ENCODE peak calls at places on chromosomes 5 and 9, in nine cellular contexts. V, X, Q, K, R, J, D, T and I are unnamed samples.
A peak's percentile ranks its signal among the peaks of the same experiment; 100 is the strongest.

GRCh38 chr9:129281506-129282145 is 103.6 kb upstream of the IER5L start:
- DNase-seq in R (no peak), K (no peak), J (no peak), Q (no peak), V (peak; percentile 13), T (no peak), D (peak; percentile 4), X (peak; percentile 8), I (no peak)

GRCh38 chr9:72982161-72982799 is 29.4 kb upstream of the ALDH1A1 start:
- DNase-seq in T (no peak), D (no peak), V (no peak), Q (no peak), R (no peak), X (no peak), K (no peak), J (no peak), I (no peak)

GRCh38 chr5:37063739-37064138 is 185.4 kb downstream of the CPLANE1 start:
- DNase-seq in K (no peak), Q (no peak), X (no peak), T (no peak), V (no peak), D (no peak), J (no peak), R (no peak), I (no peak)

GRCh38 chr5:103450333-103451061 is 112.1 kb downstream of the NUDT12 start:
- DNase-seq in J (no peak), X (no peak), D (no peak), T (no peak), K (peak; percentile 88), R (no peak), Q (no peak), V (no peak), I (no peak)

GRCh38 chr5:79236364-79236969 is 536 bp downstream of the JMY start:
- DNase-seq in X (peak; percentile 35), Q (no peak), D (no peak), T (no peak), J (peak; percentile 9), V (no peak), K (peak; percentile 20), R (peak; percentile 21), I (peak; percentile 75)

GRCh38 chr5:109743770-109744212 is 54.1 kb downstream of the MAN2A1 start:
- DNase-seq in T (no peak), K (peak; percentile 95), Q (no peak), D (no peak), R (peak; percentile 38), J (no peak), V (no peak), X (no peak), I (peak; percentile 32)

GRCh38 chr5:135169753-135170152 is 135.7 kb upstream of the PITX1 start:
- DNase-seq in J (no peak), K (no peak), D (no peak), R (no peak), X (no peak), Q (no peak), T (no peak), V (no peak), I (no peak)

GRCh38 chr5:1409386-1410110 is 35.7 kb downstream of the SLC6A3 start:
- DNase-seq in V (no peak), J (no peak), T (peak; percentile 14), R (no peak), Q (no peak), K (peak; percentile 13), D (no peak), X (no peak), I (peak; percentile 24)

GRCh38 chr9:70561111-70561510 is 146.7 kb upstream of the KLF9 start:
- DNase-seq in X (no peak), R (no peak), V (no peak), T (no peak), J (no peak), K (no peak), D (no peak), Q (no peak), I (no peak)

GRCh38 chr5:160185954-160186353 is 43.4 kb upstream of the FABP6 start:
- DNase-seq in D (no peak), R (no peak), K (no peak), J (no peak), T (no peak), V (no peak), X (no peak), Q (no peak), I (no peak)

GRCh38 chr5:160188151-160188967 is 40.9 kb upstream of the FABP6 start:
- DNase-seq in K (peak; percentile 82), D (peak; percentile 44), R (peak; percentile 31), T (peak; percentile 24), Q (no peak), V (peak; percentile 67), X (peak; percentile 62), J (peak; percentile 24), I (peak; percentile 36)

GRCh38 chr5:160188968-160189319 is 40.4 kb upstream of the FABP6 start:
- DNase-seq in V (no peak), D (no peak), J (no peak), X (no peak), K (no peak), R (no peak), T (no peak), Q (no peak), I (no peak)

GRCh38 chr5:160186480-160186879 is 42.8 kb upstream of the FABP6 start:
- DNase-seq in D (no peak), J (no peak), T (no peak), V (no peak), X (no peak), R (no peak), Q (no peak), K (no peak), I (no peak)

DNA sequence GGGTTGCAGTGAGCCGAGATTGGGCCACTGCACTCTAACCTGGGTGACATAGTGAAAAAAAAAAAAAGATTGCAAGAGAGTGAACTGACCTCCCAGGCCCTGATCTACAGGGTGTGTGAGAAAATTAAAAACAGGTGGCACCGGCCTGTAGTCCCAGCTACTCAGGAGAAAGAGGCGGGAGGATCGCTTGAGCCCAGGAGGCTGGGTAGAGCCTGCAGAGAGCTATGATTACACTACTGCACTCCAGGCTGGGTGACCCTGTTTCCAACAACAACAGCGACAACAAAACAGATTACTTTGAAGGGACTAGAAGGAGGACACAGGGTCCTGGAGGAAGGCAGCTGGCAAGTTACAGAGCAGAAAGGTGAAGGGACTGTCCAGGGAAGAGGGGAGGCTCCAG is 42.2 kb upstream of the FABP6 start:
- DNase-seq in V (no peak), J (no peak), K (no peak), R (no peak), D (no peak), Q (no peak), X (no peak), T (no peak), I (no peak)
- TF ChIP-seq POLR2A in V (no peak), J (no peak), K (no peak), R (no peak), D (no peak), Q (no peak), X (no peak), T (no peak), I (no peak)

DNA sequence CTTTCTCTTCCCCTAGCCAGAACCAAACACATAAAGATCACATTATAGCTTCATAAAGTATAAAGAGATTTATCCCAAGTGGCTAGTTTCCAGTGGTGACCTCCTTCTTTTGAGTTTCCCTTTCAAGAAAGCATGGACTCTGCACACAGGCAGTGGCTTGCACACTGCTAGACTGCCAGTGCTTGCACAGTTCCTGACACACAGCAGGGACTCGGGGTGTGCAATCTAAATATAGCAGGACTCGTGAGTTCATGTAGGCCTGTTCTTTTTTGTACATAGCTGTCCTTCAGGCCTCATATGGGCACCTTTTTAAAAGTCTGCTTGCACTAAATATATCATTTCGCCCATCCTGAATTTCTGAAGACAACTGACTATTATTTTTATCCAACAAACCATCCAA is 308.6 kb downstream of the FBXL7 start:
- DNase-seq in R (no peak), K (no peak), X (no peak), J (no peak), T (no peak), Q (no peak), D (no peak), V (no peak), I (no peak)
- TF ChIP-seq POLR2A in R (no peak), K (no peak), X (no peak), J (no peak), T (no peak), Q (no peak), D (no peak), V (no peak), I (no peak)

DNA sequence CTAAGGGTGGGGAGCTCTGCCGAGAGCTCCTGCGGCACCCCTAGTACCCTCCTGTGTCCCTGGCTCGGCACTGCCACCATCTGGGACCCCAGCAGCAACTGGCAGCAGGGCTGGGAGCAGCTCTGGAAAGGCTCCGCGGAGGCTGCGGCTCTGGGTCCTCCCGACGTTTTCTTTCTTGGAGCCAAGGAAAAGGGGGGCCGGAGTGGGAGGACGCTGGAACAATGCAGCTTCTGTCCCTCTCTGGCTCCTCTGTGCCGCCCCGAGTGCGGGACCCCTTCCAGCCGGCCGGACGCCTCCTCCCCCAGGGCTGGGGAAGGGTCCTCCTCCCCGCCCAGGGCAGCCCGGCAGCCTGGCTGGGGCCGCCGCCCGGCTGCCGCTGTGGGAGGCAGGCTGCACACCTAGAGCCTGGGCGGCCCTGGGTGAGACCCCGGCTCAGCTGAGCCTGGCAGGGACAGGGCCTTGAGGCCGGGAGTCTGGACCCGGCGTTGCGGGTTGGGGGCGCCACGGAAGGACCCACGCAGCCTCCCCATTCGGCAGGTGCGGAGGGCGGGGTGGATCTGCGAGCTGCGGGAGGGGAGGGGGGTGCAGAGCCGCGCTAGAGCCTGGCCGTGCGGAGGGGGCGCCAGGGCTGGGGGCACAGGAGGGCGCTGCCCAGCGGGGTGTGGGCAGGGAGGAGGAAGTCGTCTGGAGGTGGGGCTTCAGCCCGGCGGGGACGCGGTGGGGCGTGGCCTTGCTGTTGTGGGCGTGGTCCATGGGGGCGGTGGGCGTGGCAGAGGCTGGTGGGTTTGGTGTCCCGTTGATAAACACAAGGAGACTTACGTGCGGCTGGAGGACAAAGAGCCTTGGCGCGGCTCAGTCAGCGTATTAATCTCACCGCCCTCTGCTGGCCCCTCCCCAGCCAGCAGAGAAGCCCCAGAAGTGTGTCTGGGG is 15.1 kb downstream of the GPSM1 start:
- DNase-seq in X (peak; percentile 87), V (peak; percentile 90), T (peak; percentile 80), R (no peak), K (peak; percentile 83), D (peak; percentile 87), J (peak; percentile 80), Q (no peak), I (peak; percentile 93)
- TF ChIP-seq POLR2A in X (no peak), V (no peak), T (no peak), R (no peak), K (no peak), D (peak; percentile 26), J (no peak), Q (no peak), I (no peak)

GRCh38 chr9:83966209-83966582 is 13.8 kb downstream of the HNRNPK start:
- DNase-seq in J (no peak), T (no peak), X (no peak), R (no peak), Q (no peak), V (no peak), D (no peak), K (no peak), I (peak; percentile 9)
- TF ChIP-seq POLR2A in J (no peak), T (peak; percentile 10), X (no peak), R (no peak), Q (no peak), V (no peak), D (no peak), K (no peak), I (no peak)